ENCODE peak calls at places on chromosome 22, in seven cellular contexts. Y, L, K, O, U, B and J are unnamed samples. For H3K4me1, the result is how much of the 10 kb centered on the place peaks cover.

GRCh38 chr22:46504586-46504985 is 32.8 kb downstream of the CELSR1 start:
- DNase-seq in Y (no peak), L (no peak), K (no peak), O (no peak), U (no peak), B (no peak), J (no peak)

GRCh38 chr22:24289781-24290181 is 19.1 kb downstream of the SPECC1L start:
- DNase-seq in Y (no peak), L (no peak), K (no peak), O (no peak), U (no peak), B (no peak), J (no peak)

GRCh38 chr22:36301851-36302250 is 48.9 kb downstream of the APOL1 start:
- DNase-seq in Y (no peak), L (no peak), K (no peak), O (no peak), U (no peak), B (no peak), J (no peak)

GRCh38 chr22:34850010-34850409 is 215.9 kb upstream of the ISX start:
- DNase-seq in Y (no peak), L (no peak), K (no peak), O (no peak), U (no peak), B (no peak), J (no peak)

GRCh38 chr22:40609216-40609615 is 27.3 kb downstream of the MRTFA start:
- DNase-seq in Y (no peak), L (no peak), K (no peak), O (no peak), U (no peak), B (no peak), J (no peak)

GRCh38 chr22:30187726-30188407 is 58.7 kb downstream of the LIF start:
- DNase-seq in Y (no peak), L (no peak), K (no peak), O (no peak), U (no peak), B (no peak), J (no peak)

GRCh38 chr22:25207553-25208157 is 8.0 kb downstream of the CRYBB3 start:
- DNase-seq in Y (no peak), L (no peak), K (no peak), O (no peak), U (no peak), B (no peak), J (no peak)

GRCh38 chr22:47535681-47536080 is 773.2 kb downstream of the TBC1D22A start:
- DNase-seq in Y (no peak), L (no peak), K (no peak), O (no peak), U (no peak), B (no peak), J (no peak)

GRCh38 chr22:46076651-46077339 is 73.5 kb upstream of the PPARA start:
- DNase-seq in Y (no peak), L (peak), K (peak), O (peak), U (peak), B (no peak), J (peak)

GRCh38 chr22:22552630-22553029 is 6.4 kb downstream of the PRAME start:
- DNase-seq in Y (no peak), L (no peak), K (no peak), O (no peak), U (no peak), B (no peak), J (no peak)

GRCh38 chr22:31212783-31213626 is 907 bp downstream of the LIMK2 start:
- DNase-seq in Y (no peak), L (no peak), K (no peak), O (no peak), U (no peak), B (no peak), J (no peak)

GRCh38 chr22:31215018-31215535 is 3.0 kb downstream of the LIMK2 start:
- DNase-seq in Y (no peak), L (no peak), K (no peak), O (no peak), U (no peak), B (no peak), J (no peak)

GRCh38 chr22:31211504-31211861 is 615 bp upstream of the LIMK2 start:
- DNase-seq in Y (no peak), L (no peak), K (no peak), O (no peak), U (no peak), B (no peak), J (no peak)

GRCh38 chr22:31210830-31211503 is 1.1 kb upstream of the LIMK2 start:
- DNase-seq in Y (no peak), L (no peak), K (no peak), O (no peak), U (peak), B (peak), J (no peak)

GRCh38 chr22:31211862-31212730 is at the start of gene LIMK2:
- DNase-seq in Y (peak), L (peak), K (peak), O (peak), U (peak), B (peak), J (peak)
- H3K4me1 ChIP-seq in Y (under half), L (under half), K (under half), O (half or more), U (under half), B (half or more), J (half or more)

GRCh38 chr22:37674248-37674647 is 1.2 kb upstream of the LGALS1 start:
- DNase-seq in Y (no peak), L (no peak), K (no peak), O (no peak), U (no peak), B (no peak), J (no peak)
- H3K27ac ChIP-seq in Y (peak), L (peak), K (peak), O (peak), U (peak), B (peak), J (peak)

GRCh38 chr22:42932197-42932519 is 75.1 kb upstream of the ARFGAP3 start:
- DNase-seq in Y (no peak), L (no peak), K (no peak), O (no peak), U (no peak), B (no peak), J (no peak)
- H3K4me1 ChIP-seq in Y (under half), L (half or more), K (under half), O (half or more), U (half or more), B (half or more), J (half or more)

DNA sequence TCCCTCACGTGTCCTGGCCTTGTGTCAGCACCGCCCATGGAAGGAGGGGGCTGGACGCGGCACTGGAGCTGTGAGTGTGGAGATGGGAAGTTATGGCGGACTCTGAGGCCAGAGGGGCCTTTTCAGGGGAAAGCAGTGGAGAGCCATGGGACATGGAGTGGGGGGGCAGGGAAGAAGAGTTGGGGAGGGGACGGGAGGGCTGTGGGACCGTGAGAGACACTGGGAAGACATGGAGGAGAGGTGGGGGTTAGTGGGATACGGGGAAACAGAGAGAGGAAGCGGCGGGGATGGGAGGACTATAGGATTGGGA is 58.2 kb downstream of the FBXO7 start:
- DNase-seq in Y (no peak), L (no peak), K (no peak), O (no peak), U (no peak), B (peak), J (no peak)
- H3K27ac ChIP-seq in Y (no peak), L (peak), K (no peak), O (peak), U (peak), B (peak), J (peak)

GRCh38 chr22:32996276-32996675 is 61.9 kb downstream of the SYN3 start:
- DNase-seq in Y (no peak), L (no peak), K (no peak), O (no peak), U (no peak), B (no peak), J (no peak)

GRCh38 chr22:32997295-32997694 is 60.9 kb downstream of the SYN3 start:
- DNase-seq in Y (no peak), L (no peak), K (no peak), O (no peak), U (no peak), B (no peak), J (no peak)

GRCh38 chr22:32998373-32998772 is 59.8 kb downstream of the SYN3 start:
- DNase-seq in Y (no peak), L (no peak), K (no peak), O (no peak), U (no peak), B (no peak), J (no peak)

GRCh38 chr22:32995335-32995734 is 62.8 kb downstream of the SYN3 start:
- DNase-seq in Y (no peak), L (no peak), K (no peak), O (no peak), U (no peak), B (no peak), J (no peak)

DNA sequence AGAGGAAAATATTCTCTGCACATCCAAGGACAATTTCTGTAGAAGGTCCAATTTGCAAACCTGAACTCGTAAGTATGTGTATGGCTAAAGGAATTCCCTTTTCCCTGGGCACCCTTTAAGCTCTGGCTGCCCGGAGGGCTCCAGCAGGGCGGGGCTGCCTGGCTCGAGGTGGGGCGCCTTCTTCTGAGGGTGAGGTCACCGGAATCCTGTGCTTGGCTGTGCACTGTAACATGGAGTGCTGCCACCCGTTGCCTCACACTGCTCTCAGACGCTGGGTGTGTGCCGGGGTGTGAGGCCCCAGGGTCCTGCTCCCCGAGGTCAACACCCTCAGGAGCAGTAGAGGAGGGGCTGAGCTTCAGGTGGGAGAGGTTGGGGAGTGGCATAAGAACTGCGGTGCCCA is 61.5 kb downstream of the SYN3 start:
- DNase-seq in Y (no peak), L (peak), K (peak), O (no peak), U (peak), B (peak), J (peak)
- H3K4me1 ChIP-seq in Y (under half), L (under half), K (under half), O (under half), U (under half), B (half or more), J (under half)